ENCODE peak calls at places on chromosomes 11 and 22, in seven cellular contexts. One of them, this sample, is unnamed.

GRCh38 chr22:20155330-20156041 is 4.6 kb upstream of the CCDC188 start:
- DNase-seq in prostate gland: no peak
- DNase-seq in esophagus squamous epithelium: no peak
- DNase-seq in caudate nucleus: peak
- DNase-seq in CD8-positive, alpha-beta memory T cell: no peak
- DNase-seq in SJCRH30: peak
- DNase-seq in mammary epithelial cell: peak
- DNase-seq in this sample: no peak

GRCh38 chr11:9633674-9634073 is 30.2 kb upstream of the SWAP70 start:
- DNase-seq in mammary epithelial cell: no peak
- DNase-seq in SJCRH30: no peak
- DNase-seq in caudate nucleus: no peak
- DNase-seq in esophagus squamous epithelium: no peak
- DNase-seq in prostate gland: no peak
- DNase-seq in CD8-positive, alpha-beta memory T cell: no peak
- DNase-seq in this sample: no peak

GRCh38 chr11:82988936-82989627 is 82.6 kb downstream of the RAB30 start:
- DNase-seq in CD8-positive, alpha-beta memory T cell: no peak
- DNase-seq in esophagus squamous epithelium: no peak
- DNase-seq in SJCRH30: peak
- DNase-seq in mammary epithelial cell: no peak
- DNase-seq in caudate nucleus: peak
- DNase-seq in prostate gland: no peak
- DNase-seq in this sample: no peak

GRCh38 chr11:76542436-76542835 is 97.6 kb downstream of the EMSY start:
- DNase-seq in esophagus squamous epithelium: no peak
- DNase-seq in CD8-positive, alpha-beta memory T cell: no peak
- DNase-seq in prostate gland: no peak
- DNase-seq in SJCRH30: no peak
- DNase-seq in mammary epithelial cell: no peak
- DNase-seq in caudate nucleus: no peak
- DNase-seq in this sample: no peak

GRCh38 chr22:20001082-20001638 is 15.5 kb downstream of the ARVCF start:
- DNase-seq in mammary epithelial cell: no peak
- DNase-seq in caudate nucleus: no peak
- DNase-seq in esophagus squamous epithelium: no peak
- DNase-seq in prostate gland: no peak
- DNase-seq in SJCRH30: no peak
- DNase-seq in CD8-positive, alpha-beta memory T cell: no peak
- DNase-seq in this sample: no peak

GRCh38 chr11:90774727-90775572 is 552.1 kb upstream of the CHORDC1 start:
- DNase-seq in CD8-positive, alpha-beta memory T cell: no peak
- DNase-seq in SJCRH30: peak
- DNase-seq in prostate gland: no peak
- DNase-seq in esophagus squamous epithelium: no peak
- DNase-seq in caudate nucleus: no peak
- DNase-seq in mammary epithelial cell: no peak
- DNase-seq in this sample: no peak

GRCh38 chr11:45451766-45452440 is 165.8 kb upstream of the SYT13 start:
- DNase-seq in esophagus squamous epithelium: no peak
- DNase-seq in mammary epithelial cell: no peak
- DNase-seq in SJCRH30: no peak
- DNase-seq in CD8-positive, alpha-beta memory T cell: no peak
- DNase-seq in prostate gland: no peak
- DNase-seq in caudate nucleus: no peak
- DNase-seq in this sample: no peak

GRCh38 chr11:65645710-65646109 is 7.8 kb downstream of the SIPA1 start:
- DNase-seq in esophagus squamous epithelium: no peak
- DNase-seq in prostate gland: no peak
- DNase-seq in caudate nucleus: no peak
- DNase-seq in CD8-positive, alpha-beta memory T cell: no peak
- DNase-seq in mammary epithelial cell: no peak
- DNase-seq in SJCRH30: peak
- DNase-seq in this sample: no peak

GRCh38 chr22:23230348-23231068 is 50.2 kb downstream of the BCR start:
- DNase-seq in SJCRH30: no peak
- DNase-seq in prostate gland: no peak
- DNase-seq in esophagus squamous epithelium: no peak
- DNase-seq in caudate nucleus: no peak
- DNase-seq in CD8-positive, alpha-beta memory T cell: no peak
- DNase-seq in mammary epithelial cell: no peak
- DNase-seq in this sample: no peak

GRCh38 chr22:40637181-40638150 is 947 bp upstream of the MRTFA start:
- DNase-seq in prostate gland: no peak
- DNase-seq in CD8-positive, alpha-beta memory T cell: peak
- DNase-seq in mammary epithelial cell: no peak
- DNase-seq in esophagus squamous epithelium: no peak
- DNase-seq in caudate nucleus: no peak
- DNase-seq in SJCRH30: peak
- DNase-seq in this sample: peak

GRCh38 chr22:23067023-23067650 is 3.2 kb upstream of the GNAZ start:
- DNase-seq in CD8-positive, alpha-beta memory T cell: no peak
- DNase-seq in mammary epithelial cell: no peak
- DNase-seq in caudate nucleus: no peak
- DNase-seq in prostate gland: no peak
- DNase-seq in SJCRH30: no peak
- DNase-seq in esophagus squamous epithelium: no peak
- DNase-seq in this sample: no peak

GRCh38 chr11:72828081-72828567 is 13.9 kb downstream of the ATG16L2 start:
- DNase-seq in SJCRH30: peak
- DNase-seq in prostate gland: no peak
- DNase-seq in CD8-positive, alpha-beta memory T cell: no peak
- DNase-seq in mammary epithelial cell: no peak
- DNase-seq in caudate nucleus: no peak
- DNase-seq in esophagus squamous epithelium: no peak
- DNase-seq in this sample: no peak

GRCh38 chr11:121443688-121444275 is 8.3 kb upstream of the SORL1 start:
- DNase-seq in CD8-positive, alpha-beta memory T cell: no peak
- DNase-seq in SJCRH30: no peak
- DNase-seq in esophagus squamous epithelium: no peak
- DNase-seq in prostate gland: no peak
- DNase-seq in caudate nucleus: no peak
- DNase-seq in mammary epithelial cell: peak
- DNase-seq in this sample: no peak

GRCh38 chr11:14446701-14447169 is 52.9 kb downstream of the COPB1 start:
- DNase-seq in prostate gland: no peak
- DNase-seq in caudate nucleus: no peak
- DNase-seq in mammary epithelial cell: peak
- DNase-seq in CD8-positive, alpha-beta memory T cell: no peak
- DNase-seq in SJCRH30: no peak
- DNase-seq in esophagus squamous epithelium: no peak
- DNase-seq in this sample: no peak

GRCh38 chr11:72483412-72484186 is 49.3 kb upstream of the CLPB start:
- DNase-seq in prostate gland: peak
- DNase-seq in mammary epithelial cell: peak
- DNase-seq in SJCRH30: peak
- DNase-seq in CD8-positive, alpha-beta memory T cell: no peak
- DNase-seq in esophagus squamous epithelium: no peak
- DNase-seq in caudate nucleus: no peak
- DNase-seq in this sample: no peak

GRCh38 chr11:119169272-119169719 is 771 bp downstream of the NLRX1 start:
- DNase-seq in caudate nucleus: no peak
- DNase-seq in mammary epithelial cell: peak
- DNase-seq in prostate gland: peak
- DNase-seq in esophagus squamous epithelium: no peak
- DNase-seq in CD8-positive, alpha-beta memory T cell: no peak
- DNase-seq in SJCRH30: no peak
- DNase-seq in this sample: peak

GRCh38 chr11:118287006-118287405 is 17.5 kb upstream of the CD3E start:
- DNase-seq in prostate gland: no peak
- DNase-seq in caudate nucleus: no peak
- DNase-seq in SJCRH30: no peak
- DNase-seq in esophagus squamous epithelium: no peak
- DNase-seq in mammary epithelial cell: peak
- DNase-seq in CD8-positive, alpha-beta memory T cell: no peak
- DNase-seq in this sample: no peak

GRCh38 chr11:96061730-96062524 is 138.0 kb upstream of the MTMR2 start:
- DNase-seq in CD8-positive, alpha-beta memory T cell: no peak
- DNase-seq in esophagus squamous epithelium: no peak
- DNase-seq in prostate gland: no peak
- DNase-seq in mammary epithelial cell: peak
- DNase-seq in SJCRH30: no peak
- DNase-seq in caudate nucleus: no peak
- DNase-seq in this sample: no peak

GRCh38 chr11:125433454-125434121 is 62.5 kb downstream of the FEZ1 start:
- DNase-seq in esophagus squamous epithelium: no peak
- DNase-seq in caudate nucleus: no peak
- DNase-seq in SJCRH30: peak
- DNase-seq in CD8-positive, alpha-beta memory T cell: no peak
- DNase-seq in mammary epithelial cell: peak
- DNase-seq in prostate gland: no peak
- DNase-seq in this sample: no peak

GRCh38 chr11:93887111-93887510 is 36.7 kb upstream of the VSTM5 start:
- DNase-seq in esophagus squamous epithelium: no peak
- DNase-seq in mammary epithelial cell: no peak
- DNase-seq in caudate nucleus: no peak
- DNase-seq in CD8-positive, alpha-beta memory T cell: no peak
- DNase-seq in prostate gland: no peak
- DNase-seq in SJCRH30: no peak
- DNase-seq in this sample: no peak

GRCh38 chr11:118619444-118620205 is 12.2 kb downstream of the PHLDB1 start:
- DNase-seq in esophagus squamous epithelium: no peak
- DNase-seq in SJCRH30: peak
- DNase-seq in prostate gland: no peak
- DNase-seq in CD8-positive, alpha-beta memory T cell: no peak
- DNase-seq in mammary epithelial cell: peak
- DNase-seq in caudate nucleus: no peak
- DNase-seq in this sample: no peak

GRCh38 chr11:125404811-125405481 is 91.1 kb downstream of the FEZ1 start:
- DNase-seq in caudate nucleus: peak
- DNase-seq in prostate gland: peak
- DNase-seq in SJCRH30: peak
- DNase-seq in esophagus squamous epithelium: no peak
- DNase-seq in CD8-positive, alpha-beta memory T cell: peak
- DNase-seq in mammary epithelial cell: peak
- DNase-seq in this sample: peak

GRCh38 chr22:27919943-27920755 is 1.1 kb upstream of the PITPNB start:
- DNase-seq in CD8-positive, alpha-beta memory T cell: no peak
- DNase-seq in mammary epithelial cell: peak
- DNase-seq in SJCRH30: peak
- DNase-seq in esophagus squamous epithelium: no peak
- DNase-seq in caudate nucleus: no peak
- DNase-seq in prostate gland: no peak
- DNase-seq in this sample: no peak

GRCh38 chr22:21446827-21447690 is 20.1 kb upstream of the TMEM191C start:
- DNase-seq in CD8-positive, alpha-beta memory T cell: no peak
- DNase-seq in caudate nucleus: no peak
- DNase-seq in esophagus squamous epithelium: no peak
- DNase-seq in SJCRH30: no peak
- DNase-seq in prostate gland: peak
- DNase-seq in mammary epithelial cell: no peak
- DNase-seq in this sample: no peak

GRCh38 chr11:118789501-118790356 is 1.2 kb downstream of the DDX6 start:
- DNase-seq in caudate nucleus: no peak
- DNase-seq in CD8-positive, alpha-beta memory T cell: peak
- DNase-seq in mammary epithelial cell: peak
- DNase-seq in SJCRH30: no peak
- DNase-seq in esophagus squamous epithelium: no peak
- DNase-seq in prostate gland: peak
- DNase-seq in this sample: no peak

DNA sequence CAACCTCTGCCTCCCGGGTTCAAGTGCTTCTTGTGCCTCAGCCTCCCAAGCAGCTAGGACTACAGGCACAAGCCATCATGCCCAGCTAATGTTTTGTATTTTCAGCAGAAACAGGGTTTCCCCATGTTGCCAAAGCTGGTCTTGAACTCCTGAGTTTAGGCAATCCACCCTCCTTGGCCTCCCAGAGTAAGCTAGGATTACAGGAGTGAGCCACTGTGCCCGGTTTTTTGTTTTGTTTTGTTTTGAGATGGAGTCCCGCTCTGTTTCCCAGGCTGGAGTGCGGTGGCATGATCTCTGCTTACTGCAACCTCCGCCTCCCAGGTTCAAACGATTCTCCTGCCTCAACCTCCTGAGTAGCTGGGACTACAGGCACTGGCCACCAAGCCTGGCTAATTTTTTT is 41.0 kb downstream of the CELF1 start:
- DNase-seq in CD8-positive, alpha-beta memory T cell: no peak
- DNase-seq in mammary epithelial cell: no peak
- DNase-seq in esophagus squamous epithelium: no peak
- DNase-seq in SJCRH30: no peak
- DNase-seq in prostate gland: no peak
- DNase-seq in caudate nucleus: no peak
- DNase-seq in this sample: no peak
- H3K27ac ChIP-seq in CD8-positive, alpha-beta memory T cell: no peak
- H3K27ac ChIP-seq in mammary epithelial cell: no peak
- H3K27ac ChIP-seq in esophagus squamous epithelium: no peak
- H3K27ac ChIP-seq in SJCRH30: no peak
- H3K27ac ChIP-seq in prostate gland: no peak
- H3K27ac ChIP-seq in caudate nucleus: no peak
- H3K27ac ChIP-seq in this sample: no peak

GRCh38 chr11:22795914-22796313 is 33.7 kb downstream of the SVIP start:
- DNase-seq in SJCRH30: no peak
- DNase-seq in mammary epithelial cell: no peak
- DNase-seq in esophagus squamous epithelium: no peak
- DNase-seq in caudate nucleus: no peak
- DNase-seq in prostate gland: no peak
- DNase-seq in CD8-positive, alpha-beta memory T cell: no peak
- DNase-seq in this sample: no peak
- H3K27ac ChIP-seq in SJCRH30: no peak
- H3K27ac ChIP-seq in mammary epithelial cell: no peak
- H3K27ac ChIP-seq in esophagus squamous epithelium: no peak
- H3K27ac ChIP-seq in caudate nucleus: no peak
- H3K27ac ChIP-seq in prostate gland: no peak
- H3K27ac ChIP-seq in CD8-positive, alpha-beta memory T cell: no peak
- H3K27ac ChIP-seq in this sample: no peak

GRCh38 chr11:86062719-86063118 is 6.2 kb downstream of the PICALM start:
- DNase-seq in SJCRH30: no peak
- DNase-seq in CD8-positive, alpha-beta memory T cell: no peak
- DNase-seq in mammary epithelial cell: no peak
- DNase-seq in caudate nucleus: no peak
- DNase-seq in esophagus squamous epithelium: no peak
- DNase-seq in prostate gland: no peak
- DNase-seq in this sample: no peak
- H3K27ac ChIP-seq in SJCRH30: no peak
- H3K27ac ChIP-seq in CD8-positive, alpha-beta memory T cell: peak
- H3K27ac ChIP-seq in mammary epithelial cell: peak
- H3K27ac ChIP-seq in caudate nucleus: no peak
- H3K27ac ChIP-seq in esophagus squamous epithelium: peak
- H3K27ac ChIP-seq in prostate gland: peak
- H3K27ac ChIP-seq in this sample: no peak

DNA sequence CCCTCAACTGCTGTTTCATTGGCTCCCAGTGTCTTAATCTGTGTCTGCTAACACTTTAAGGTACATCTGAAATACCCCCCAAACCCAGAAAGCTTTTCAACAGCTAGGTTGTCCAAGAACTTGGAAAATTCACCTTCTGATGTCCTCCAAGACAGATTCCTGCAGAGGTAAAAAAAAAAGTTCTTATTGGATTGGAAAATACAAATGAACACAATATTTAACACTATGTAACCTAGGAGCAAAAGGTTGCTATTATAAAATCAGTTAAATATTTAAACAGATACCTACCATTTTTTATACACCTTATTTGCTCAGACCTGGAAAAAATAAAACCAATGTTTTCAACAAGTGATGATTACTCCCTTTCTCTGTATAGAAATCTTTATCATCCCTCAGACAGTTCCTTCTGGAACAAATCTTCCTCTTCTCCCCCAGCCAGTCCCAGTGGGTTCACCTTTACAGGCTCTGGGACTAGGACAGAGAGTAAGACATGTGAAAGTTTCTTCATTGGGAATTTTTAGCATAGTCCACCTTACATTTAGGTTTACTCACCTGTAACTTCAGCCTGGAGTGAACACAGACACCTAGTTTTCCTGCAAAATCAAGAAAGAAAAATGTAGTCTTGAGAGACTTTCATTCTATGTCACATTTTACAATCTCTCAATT is 13.3 kb upstream of the WDR74 start:
- DNase-seq in mammary epithelial cell: no peak
- DNase-seq in prostate gland: no peak
- DNase-seq in esophagus squamous epithelium: no peak
- DNase-seq in caudate nucleus: no peak
- DNase-seq in CD8-positive, alpha-beta memory T cell: no peak
- DNase-seq in SJCRH30: no peak
- DNase-seq in this sample: no peak
- H3K27ac ChIP-seq in mammary epithelial cell: no peak
- H3K27ac ChIP-seq in prostate gland: no peak
- H3K27ac ChIP-seq in esophagus squamous epithelium: no peak
- H3K27ac ChIP-seq in caudate nucleus: no peak
- H3K27ac ChIP-seq in CD8-positive, alpha-beta memory T cell: no peak
- H3K27ac ChIP-seq in SJCRH30: no peak
- H3K27ac ChIP-seq in this sample: no peak

This sample was measured in lung.